ENCODE peak calls at places on chromosomes 7 and 10, in four cellular contexts. One of them, this sample, is unnamed.

GRCh38 chr10:119006451-119007210 is 22.9 kb upstream of the NANOS1 start:
- DNase-seq in ovary: no peak
- DNase-seq in MM.1S: no peak
- DNase-seq in activated B cell treated with CpG ODN at 0.5 μM for 24 hours: no peak
- DNase-seq in this sample: no peak

GRCh38 chr7:102019461-102019860 is 202.0 kb downstream of the CUX1 start:
- DNase-seq in MM.1S: no peak
- DNase-seq in activated B cell treated with CpG ODN at 0.5 μM for 24 hours: no peak
- DNase-seq in ovary: no peak
- DNase-seq in this sample: no peak

GRCh38 chr10:121935702-121936101 is 7.9 kb upstream of the ATE1 start:
- DNase-seq in MM.1S: no peak
- DNase-seq in activated B cell treated with CpG ODN at 0.5 μM for 24 hours: no peak
- DNase-seq in ovary: no peak
- DNase-seq in this sample: no peak

GRCh38 chr7:91826377-91826776 is 54.1 kb downstream of the MTERF1 start:
- DNase-seq in activated B cell treated with CpG ODN at 0.5 μM for 24 hours: no peak
- DNase-seq in ovary: no peak
- DNase-seq in MM.1S: no peak
- DNase-seq in this sample: no peak

GRCh38 chr10:19164461-19164860 is 115.9 kb downstream of the MALRD1 start:
- DNase-seq in ovary: no peak
- DNase-seq in MM.1S: no peak
- DNase-seq in activated B cell treated with CpG ODN at 0.5 μM for 24 hours: no peak
- DNase-seq in this sample: no peak

GRCh38 chr7:3245077-3245476 is 56.0 kb upstream of the SDK1 start:
- DNase-seq in ovary: no peak
- DNase-seq in MM.1S: no peak
- DNase-seq in activated B cell treated with CpG ODN at 0.5 μM for 24 hours: no peak
- DNase-seq in this sample: no peak

GRCh38 chr7:44906980-44907379 is 21.6 kb upstream of the PURB start:
- DNase-seq in activated B cell treated with CpG ODN at 0.5 μM for 24 hours: no peak
- DNase-seq in ovary: no peak
- DNase-seq in MM.1S: no peak
- DNase-seq in this sample: no peak

GRCh38 chr10:4450981-4451501 is 375.0 kb upstream of the AKR1E2 start:
- DNase-seq in ovary: no peak
- DNase-seq in activated B cell treated with CpG ODN at 0.5 μM for 24 hours: no peak
- DNase-seq in MM.1S: no peak
- DNase-seq in this sample: no peak

GRCh38 chr10:80204801-80205477 is 398 bp downstream of the ANXA11 start:
- DNase-seq in activated B cell treated with CpG ODN at 0.5 μM for 24 hours: peak; percentile 49
- DNase-seq in MM.1S: peak; percentile 34
- DNase-seq in ovary: peak; percentile 60
- DNase-seq in this sample: no peak

GRCh38 chr10:86371691-86372090 is 5.1 kb upstream of the GRID1 start:
- DNase-seq in ovary: no peak
- DNase-seq in MM.1S: no peak
- DNase-seq in activated B cell treated with CpG ODN at 0.5 μM for 24 hours: no peak
- DNase-seq in this sample: peak; percentile 34

GRCh38 chr10:17951868-17952371 is at the start of gene SLC39A12:
- DNase-seq in MM.1S: no peak
- DNase-seq in ovary: no peak
- DNase-seq in activated B cell treated with CpG ODN at 0.5 μM for 24 hours: no peak
- DNase-seq in this sample: no peak

GRCh38 chr7:92421676-92422435 is 25.4 kb upstream of the GATAD1 start:
- DNase-seq in activated B cell treated with CpG ODN at 0.5 μM for 24 hours: no peak
- DNase-seq in MM.1S: peak; percentile 31
- DNase-seq in ovary: peak; percentile 20
- DNase-seq in this sample: no peak

GRCh38 chr10:21329995-21330627 is 195.4 kb downstream of the SKIDA1 start:
- DNase-seq in activated B cell treated with CpG ODN at 0.5 μM for 24 hours: no peak
- DNase-seq in ovary: no peak
- DNase-seq in MM.1S: no peak
- DNase-seq in this sample: no peak

GRCh38 chr10:46537309-46537708 is 19.1 kb downstream of the GPRIN2 start:
- DNase-seq in ovary: no peak
- DNase-seq in activated B cell treated with CpG ODN at 0.5 μM for 24 hours: no peak
- DNase-seq in MM.1S: no peak
- DNase-seq in this sample: no peak

GRCh38 chr10:46539596-46540411 is 16.7 kb downstream of the GPRIN2 start:
- DNase-seq in activated B cell treated with CpG ODN at 0.5 μM for 24 hours: no peak
- DNase-seq in ovary: no peak
- DNase-seq in MM.1S: no peak
- DNase-seq in this sample: peak; percentile 29

GRCh38 chr10:46540412-46541016 is 15.9 kb downstream of the GPRIN2 start:
- DNase-seq in ovary: no peak
- DNase-seq in activated B cell treated with CpG ODN at 0.5 μM for 24 hours: peak; percentile 14
- DNase-seq in MM.1S: no peak
- DNase-seq in this sample: peak; percentile 26

GRCh38 chr10:46538155-46538554 is 18.3 kb downstream of the GPRIN2 start:
- DNase-seq in MM.1S: no peak
- DNase-seq in activated B cell treated with CpG ODN at 0.5 μM for 24 hours: no peak
- DNase-seq in ovary: no peak
- DNase-seq in this sample: peak; percentile 10

GRCh38 chr10:46538723-46539426 is 17.6 kb downstream of the GPRIN2 start:
- DNase-seq in MM.1S: no peak
- DNase-seq in ovary: no peak
- DNase-seq in activated B cell treated with CpG ODN at 0.5 μM for 24 hours: no peak
- DNase-seq in this sample: no peak
- TF ChIP-seq CTCF in MM.1S: no peak
- TF ChIP-seq CTCF in ovary: no peak
- TF ChIP-seq CTCF in activated B cell treated with CpG ODN at 0.5 μM for 24 hours: no peak
- TF ChIP-seq CTCF in this sample: no peak

GRCh38 chr7:142391191-142391992 is 133.5 kb upstream of the PRSS58 start:
- DNase-seq in activated B cell treated with CpG ODN at 0.5 μM for 24 hours: no peak
- DNase-seq in ovary: no peak
- DNase-seq in MM.1S: peak; percentile 56
- DNase-seq in this sample: no peak
- TF ChIP-seq CTCF in activated B cell treated with CpG ODN at 0.5 μM for 24 hours: no peak
- TF ChIP-seq CTCF in ovary: no peak
- TF ChIP-seq CTCF in MM.1S: peak; percentile 70
- TF ChIP-seq CTCF in this sample: no peak

DNA sequence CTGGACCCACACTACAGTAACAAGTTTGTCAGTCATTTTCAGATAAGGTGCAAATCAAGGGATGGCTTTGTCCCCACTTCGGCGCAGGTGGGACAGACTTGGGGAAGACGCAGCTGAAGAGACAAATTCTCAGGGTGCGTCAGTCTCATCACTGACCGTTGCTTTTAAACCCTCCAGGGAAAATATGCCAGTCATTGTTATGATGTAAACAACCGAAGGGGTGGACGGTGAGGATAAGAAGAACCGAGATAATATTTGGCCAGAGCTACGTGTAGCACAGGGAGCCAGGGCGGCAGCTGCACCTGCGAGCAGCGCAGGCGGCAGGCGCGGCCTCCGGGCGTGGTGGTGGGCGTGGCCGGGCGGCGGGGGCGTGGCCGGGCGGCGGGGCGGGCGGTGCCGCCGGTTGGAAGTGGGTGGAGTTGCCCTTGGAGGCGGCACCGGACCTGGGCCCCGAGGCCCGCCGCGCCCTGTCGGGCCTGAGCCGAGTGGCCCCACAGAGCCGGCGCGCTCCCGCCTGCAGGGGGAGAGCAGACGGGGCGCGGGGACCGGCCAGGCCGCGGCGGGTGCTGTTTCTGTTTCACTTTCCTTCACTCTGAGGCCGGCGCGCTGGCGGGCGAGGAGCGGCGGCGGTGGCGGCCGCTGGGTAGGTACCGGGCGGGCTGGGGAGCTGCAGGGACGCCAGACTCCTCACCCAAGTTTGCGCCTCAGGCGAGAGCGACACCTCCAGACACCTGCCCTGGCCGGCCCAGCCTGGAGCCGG is at the start of gene PCGF5:
- DNase-seq in activated B cell treated with CpG ODN at 0.5 μM for 24 hours: peak; percentile 97
- DNase-seq in MM.1S: peak; percentile 95
- DNase-seq in ovary: peak; percentile 91
- DNase-seq in this sample: peak; percentile 91
- TF ChIP-seq CTCF in activated B cell treated with CpG ODN at 0.5 μM for 24 hours: no peak
- TF ChIP-seq CTCF in MM.1S: peak; percentile 15
- TF ChIP-seq CTCF in ovary: peak; percentile 58
- TF ChIP-seq CTCF in this sample: peak; percentile 27

GRCh38 chr10:114403545-114404161 is 649 bp downstream of the AFAP1L2 start:
- DNase-seq in MM.1S: no peak
- DNase-seq in activated B cell treated with CpG ODN at 0.5 μM for 24 hours: no peak
- DNase-seq in ovary: peak; percentile 76
- DNase-seq in this sample: no peak
- TF ChIP-seq CTCF in MM.1S: no peak
- TF ChIP-seq CTCF in activated B cell treated with CpG ODN at 0.5 μM for 24 hours: no peak
- TF ChIP-seq CTCF in ovary: peak; percentile 46
- TF ChIP-seq CTCF in this sample: no peak

GRCh38 chr7:71974611-71975010 is 437.5 kb downstream of the CALN1 start:
- DNase-seq in MM.1S: no peak
- DNase-seq in ovary: no peak
- DNase-seq in activated B cell treated with CpG ODN at 0.5 μM for 24 hours: no peak
- DNase-seq in this sample: no peak

GRCh38 chr7:71976670-71977069 is 435.5 kb downstream of the CALN1 start:
- DNase-seq in ovary: no peak
- DNase-seq in activated B cell treated with CpG ODN at 0.5 μM for 24 hours: no peak
- DNase-seq in MM.1S: peak; percentile 8
- DNase-seq in this sample: no peak

DNA sequence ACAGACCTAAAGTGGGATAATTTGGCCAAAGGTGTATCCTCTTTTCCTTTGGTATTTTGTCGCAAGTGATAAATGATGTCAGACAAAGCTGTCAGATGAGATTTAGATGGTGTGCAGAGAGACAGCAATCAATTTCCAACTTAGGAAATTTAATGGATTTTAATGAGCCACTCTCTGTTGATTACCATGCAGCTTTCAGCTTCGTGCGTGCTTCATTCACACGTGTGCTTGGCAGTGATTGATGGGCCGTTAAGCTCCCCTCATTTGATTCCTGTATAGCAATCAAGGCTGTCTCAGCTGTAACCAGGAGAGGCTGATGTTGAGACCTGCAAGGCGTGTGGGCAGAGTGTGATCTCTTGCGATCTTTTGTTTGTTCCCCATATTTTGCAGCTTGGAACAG is 439.6 kb downstream of the CALN1 start:
- DNase-seq in activated B cell treated with CpG ODN at 0.5 μM for 24 hours: no peak
- DNase-seq in MM.1S: no peak
- DNase-seq in ovary: no peak
- DNase-seq in this sample: no peak
- TF ChIP-seq CTCF in activated B cell treated with CpG ODN at 0.5 μM for 24 hours: no peak
- TF ChIP-seq CTCF in MM.1S: no peak
- TF ChIP-seq CTCF in ovary: no peak
- TF ChIP-seq CTCF in this sample: no peak

GRCh38 chr7:96224682-96225081 is 97.2 kb downstream of the SLC25A13 start:
- DNase-seq in ovary: no peak
- DNase-seq in MM.1S: no peak
- DNase-seq in activated B cell treated with CpG ODN at 0.5 μM for 24 hours: no peak
- DNase-seq in this sample: no peak
- TF ChIP-seq CTCF in ovary: no peak
- TF ChIP-seq CTCF in MM.1S: no peak
- TF ChIP-seq CTCF in activated B cell treated with CpG ODN at 0.5 μM for 24 hours: no peak
- TF ChIP-seq CTCF in this sample: peak; percentile 27

DNA sequence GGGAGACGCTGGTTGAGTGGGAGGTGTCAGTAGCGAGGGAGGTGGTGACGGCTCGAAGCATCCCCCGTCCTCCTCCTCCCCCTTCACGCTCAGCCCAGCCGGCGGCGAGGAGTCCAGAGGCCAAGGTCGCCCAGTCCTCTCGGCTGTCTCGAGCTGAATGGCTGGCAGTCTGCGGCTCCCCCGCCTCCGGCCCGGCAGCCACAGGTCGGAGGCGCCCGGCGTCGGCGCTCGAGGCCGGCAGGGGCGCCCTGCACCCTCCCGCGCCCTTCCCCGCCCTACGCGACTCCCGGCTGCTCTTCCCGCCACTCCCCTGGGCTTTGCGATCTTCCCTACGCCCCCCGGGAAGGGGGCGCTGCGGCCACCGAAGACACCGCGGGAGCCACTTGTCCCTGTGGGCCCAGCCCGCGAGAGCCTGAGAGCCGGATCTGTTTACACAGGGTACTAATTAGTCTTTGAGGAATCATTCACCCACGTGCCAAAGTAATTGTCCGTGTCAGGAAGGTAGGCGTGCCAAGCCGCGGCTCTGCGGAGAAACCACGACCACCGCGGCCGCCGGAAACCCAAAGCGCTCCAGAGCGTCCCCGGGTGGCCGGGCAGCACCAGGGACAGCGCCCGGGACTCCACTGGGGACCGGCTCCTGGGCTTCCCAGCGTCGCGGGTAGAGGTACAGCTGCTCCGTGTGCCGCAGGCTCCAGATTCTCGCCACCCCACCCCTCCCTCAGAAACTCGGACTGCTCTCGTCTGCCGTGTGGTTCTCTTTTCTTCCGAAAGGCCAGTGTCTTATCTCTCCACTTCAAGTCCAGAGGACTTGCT is at the start of gene NXPH1:
- DNase-seq in activated B cell treated with CpG ODN at 0.5 μM for 24 hours: no peak
- DNase-seq in ovary: no peak
- DNase-seq in MM.1S: peak; percentile 18
- DNase-seq in this sample: no peak
- TF ChIP-seq CTCF in activated B cell treated with CpG ODN at 0.5 μM for 24 hours: no peak
- TF ChIP-seq CTCF in ovary: no peak
- TF ChIP-seq CTCF in MM.1S: peak; percentile 10
- TF ChIP-seq CTCF in this sample: no peak

DNA sequence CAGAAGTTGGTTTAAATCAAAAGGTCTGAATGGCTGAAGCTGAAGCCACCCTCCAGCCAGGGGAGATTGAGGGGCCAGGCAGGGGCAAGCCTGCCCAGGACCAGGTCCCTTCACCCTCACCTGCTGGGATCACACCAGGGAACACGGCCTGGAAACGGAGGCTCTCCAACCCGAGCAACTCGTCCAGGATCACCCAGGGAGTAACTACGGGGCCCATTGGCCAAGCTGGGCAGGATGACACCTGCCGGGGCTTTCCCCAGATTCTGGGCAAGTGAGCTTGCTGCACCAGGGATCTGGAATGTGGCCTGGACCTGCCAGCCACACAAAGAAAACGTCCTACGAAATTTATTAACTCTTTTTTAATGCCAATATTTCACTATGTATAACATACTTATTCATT is 30.4 kb upstream of the PPP2R2D start:
- DNase-seq in MM.1S: no peak
- DNase-seq in activated B cell treated with CpG ODN at 0.5 μM for 24 hours: no peak
- DNase-seq in ovary: no peak
- DNase-seq in this sample: peak; percentile 14
- TF ChIP-seq CTCF in MM.1S: no peak
- TF ChIP-seq CTCF in activated B cell treated with CpG ODN at 0.5 μM for 24 hours: no peak
- TF ChIP-seq CTCF in ovary: no peak
- TF ChIP-seq CTCF in this sample: no peak

DNA sequence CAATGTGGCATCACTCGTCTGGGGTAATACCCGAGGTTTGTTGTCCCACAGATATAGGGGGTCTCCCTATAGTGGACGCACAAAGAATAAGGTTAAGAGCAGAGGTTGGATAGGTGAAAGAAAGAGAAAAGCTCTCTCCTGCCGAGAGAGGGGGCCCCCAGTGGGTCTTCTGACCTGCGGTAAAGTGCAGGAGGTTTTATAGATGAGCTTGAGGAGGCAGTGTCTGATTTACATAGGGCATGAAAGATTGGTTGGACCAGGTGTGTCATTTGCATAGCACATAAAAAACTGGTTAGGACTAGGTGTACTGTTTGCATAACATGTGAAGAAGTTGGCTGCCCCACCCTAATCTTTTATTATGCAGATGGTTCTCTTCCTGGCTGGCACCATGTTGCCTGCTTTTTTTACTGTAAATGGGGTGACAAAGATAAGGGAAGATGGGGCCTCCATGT is 11.8 kb downstream of the CYP3A43 start:
- DNase-seq in activated B cell treated with CpG ODN at 0.5 μM for 24 hours: no peak
- DNase-seq in MM.1S: no peak
- DNase-seq in ovary: no peak
- DNase-seq in this sample: no peak
- TF ChIP-seq CTCF in activated B cell treated with CpG ODN at 0.5 μM for 24 hours: no peak
- TF ChIP-seq CTCF in MM.1S: no peak
- TF ChIP-seq CTCF in ovary: no peak
- TF ChIP-seq CTCF in this sample: no peak

This sample was measured in CD14-positive monocyte.